ENCODE peak calls at places on chromosomes 6 and 20, in six cellular contexts. K is cardiac septum; E is MV-4-11; Q is stimulated activated CD4-positive, alpha-beta T cell treated with anti-CD3 and anti-CD28 coated beads, Interleukin-1b, Interleukin-23, amount 100 ng/mL, for 1 hour; A is activated CD8-positive, alpha-beta memory T cell treated with anti-CD3 and anti-CD28 coated beads, Interleukin-2, amount 50 U/mL, for 4 hours; J is kidney. D is an unnamed sample.
A peak's percentile ranks its signal among the peaks of the same experiment; 100 is the strongest.

GRCh38 chr6:46210294-46210693 is 39.5 kb upstream of the ENPP5 start:
- DNase-seq in K (no peak), E (no peak), Q (no peak), A (no peak), J (no peak), D (no peak)

GRCh38 chr6:158715330-158716311 is 65.8 kb downstream of the SYTL3 start:
- DNase-seq in K (no peak), E (peak; percentile 89), Q (no peak), A (no peak), J (no peak), D (no peak)

GRCh38 chr6:128570439-128571063 is 50.2 kb upstream of the PTPRK start:
- DNase-seq in K (no peak), E (no peak), Q (no peak), A (no peak), J (no peak), D (no peak)

GRCh38 chr20:45969712-45970634 is 2.0 kb downstream of the ZNF335 start:
- DNase-seq in K (peak; percentile 10), E (peak; percentile 56), Q (no peak), A (no peak), J (peak; percentile 30), D (no peak)

GRCh38 chr6:81376745-81377144 is 375.7 kb downstream of the TENT5A start:
- DNase-seq in K (no peak), E (no peak), Q (no peak), A (no peak), J (no peak), D (no peak)

GRCh38 chr20:20454367-20454766 is 86.5 kb downstream of the INSM1 start:
- DNase-seq in K (no peak), E (no peak), Q (no peak), A (no peak), J (no peak), D (no peak)

GRCh38 chr6:135325624-135326424 is 144.7 kb downstream of the MYB start:
- DNase-seq in K (no peak), E (peak; percentile 85), Q (no peak), A (no peak), J (no peak), D (no peak)

GRCh38 chr6:30121446-30122065 is 8.7 kb upstream of the TRIM31 start:
- DNase-seq in K (no peak), E (no peak), Q (no peak), A (no peak), J (no peak), D (no peak)

GRCh38 chr6:108383967-108384366 is 89.1 kb downstream of the AFG1L start:
- DNase-seq in K (no peak), E (no peak), Q (no peak), A (no peak), J (no peak), D (no peak)

D was measured in natural killer cell treated with Interleukin-12 subunit alpha and Interleukin-12 subunit beta and Interleukin-15 and Interleukin-18, amount 100 ng/mL, for 72 hours.